ENCODE peak calls at places on chromosomes 4 and X, in eight cellular contexts. Y is astrocyte, P is MM.1S, U is tibial nerve, G is PC-9, L is psoas muscle, O is GM23338, K is neural progenitor cell. I is an unnamed sample.
A peak's percentile ranks its signal among the peaks of the same experiment; 100 is the strongest.

GRCh38 chrX:19046343-19047215 is 62.7 kb upstream of the PHKA2 start:
- DNase-seq in Y (peak; percentile 31), P (no peak), U (no peak), G (peak; percentile 6), L (no peak), O (no peak), K (no peak), I (no peak)

GRCh38 chrX:96383428-96383827 is 301.2 kb upstream of the DIAPH2 start:
- DNase-seq in Y (no peak), P (no peak), U (no peak), G (no peak), L (no peak), O (no peak), K (no peak), I (no peak)

GRCh38 chr4:38568768-38569167 is 95.2 kb upstream of the KLF3 start:
- DNase-seq in Y (no peak), P (no peak), U (no peak), G (no peak), L (no peak), O (no peak), K (no peak), I (no peak)

GRCh38 chrX:45011597-45011996 is 138.6 kb downstream of the KDM6A start:
- DNase-seq in Y (no peak), P (no peak), U (no peak), G (no peak), L (no peak), O (no peak), K (no peak), I (no peak)

GRCh38 chr4:134057356-134057755 is 144.2 kb downstream of the PABPC4L start:
- DNase-seq in Y (no peak), P (no peak), U (no peak), G (no peak), L (no peak), O (no peak), K (no peak), I (no peak)

GRCh38 chr4:31104596-31104995 is 384.4 kb downstream of the PCDH7 start:
- DNase-seq in Y (peak; percentile 16), P (no peak), U (no peak), G (no peak), L (no peak), O (no peak), K (no peak), I (no peak)

GRCh38 chrX:105820247-105820646 is 2.1 kb upstream of the NRK start:
- DNase-seq in Y (no peak), P (no peak), U (no peak), G (no peak), L (no peak), O (peak; percentile 9), K (peak; percentile 40), I (no peak)

GRCh38 chrX:153352858-153353257 is 18.9 kb downstream of the ZNF275 start:
- DNase-seq in Y (no peak), P (no peak), U (no peak), G (no peak), L (no peak), O (no peak), K (no peak), I (no peak)

GRCh38 chr4:185896832-185897475 is 85.0 kb upstream of the SORBS2 start:
- DNase-seq in Y (no peak), P (no peak), U (no peak), G (peak; percentile 88), L (no peak), O (no peak), K (no peak), I (no peak)

GRCh38 chrX:76555816-76556215 is 128.3 kb downstream of the MAGEE1 start:
- DNase-seq in Y (no peak), P (peak; percentile 73), U (no peak), G (peak; percentile 4), L (no peak), O (peak; percentile 70), K (peak; percentile 78), I (no peak)

GRCh38 chr4:176363072-176363471 is 43.3 kb downstream of the SPCS3 start:
- DNase-seq in Y (peak; percentile 18), P (peak; percentile 43), U (no peak), G (no peak), L (no peak), O (no peak), K (no peak), I (no peak)

GRCh38 chr4:123453006-123453685 is 56.6 kb downstream of the SPRY1 start:
- DNase-seq in Y (peak; percentile 76), P (no peak), U (no peak), G (no peak), L (no peak), O (no peak), K (peak; percentile 4), I (no peak)

GRCh38 chr4:78806943-78807458 is 30.9 kb downstream of the BMP2K start:
- DNase-seq in Y (no peak), P (no peak), U (no peak), G (no peak), L (no peak), O (no peak), K (no peak), I (no peak)

GRCh38 chrX:125205084-125205917 is 114.4 kb upstream of the TEX13C start:
- DNase-seq in Y (no peak), P (no peak), U (no peak), G (no peak), L (peak; percentile 78), O (peak; percentile 78), K (peak; percentile 78), I (no peak)

GRCh38 chr4:147916351-147916750 is 184.5 kb downstream of the ARHGAP10 start:
- DNase-seq in Y (peak; percentile 49), P (no peak), U (no peak), G (no peak), L (no peak), O (no peak), K (no peak), I (no peak)

GRCh38 chrX:68705986-68706385 is 58.5 kb downstream of the STARD8 start:
- DNase-seq in Y (no peak), P (no peak), U (no peak), G (no peak), L (peak; percentile 76), O (no peak), K (no peak), I (no peak)

GRCh38 chrX:68714856-68715255 is 67.4 kb downstream of the STARD8 start:
- DNase-seq in Y (no peak), P (no peak), U (no peak), G (no peak), L (peak; percentile 22), O (no peak), K (no peak), I (no peak)

GRCh38 chrX:68708503-68709290 is 61.2 kb downstream of the STARD8 start:
- DNase-seq in Y (peak; percentile 11), P (no peak), U (no peak), G (no peak), L (peak; percentile 11), O (peak; percentile 76), K (peak; percentile 52), I (no peak)

GRCh38 chrX:68711845-68712244 is 64.4 kb downstream of the STARD8 start:
- DNase-seq in Y (no peak), P (no peak), U (no peak), G (no peak), L (peak; percentile 37), O (no peak), K (no peak), I (no peak)

DNA sequence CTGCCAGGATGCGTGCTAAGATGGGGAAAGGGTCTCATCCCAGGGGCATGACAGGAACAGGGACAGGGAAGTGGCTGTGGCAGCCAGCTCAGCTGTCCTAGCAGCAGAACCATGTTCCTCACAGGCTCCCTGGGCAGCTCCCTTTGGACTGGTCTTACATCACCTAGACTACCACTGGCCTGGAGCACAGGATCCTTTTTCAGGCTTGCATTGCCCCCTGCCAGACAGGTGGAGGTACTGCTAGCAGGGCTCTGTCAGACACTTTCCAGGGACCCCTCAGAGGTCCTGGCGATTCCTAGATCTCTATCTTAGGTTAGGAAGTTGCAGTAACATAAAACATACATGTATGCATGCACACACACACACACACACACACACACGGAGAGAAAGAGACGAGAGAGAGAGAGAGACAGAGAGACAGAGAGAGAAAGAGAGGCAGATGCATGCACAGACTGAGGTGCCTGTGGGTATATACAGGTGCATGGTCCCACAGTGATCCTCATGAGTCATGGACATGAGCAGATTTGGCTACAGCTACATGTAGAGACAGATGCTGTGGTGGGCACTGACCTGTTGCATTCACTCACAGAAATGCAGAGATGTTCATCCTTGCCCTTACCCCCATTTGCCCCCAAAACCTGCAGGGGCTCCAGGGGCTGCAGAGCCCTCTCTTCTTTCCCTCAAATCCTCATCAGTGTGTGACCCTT is 63.6 kb downstream of the STARD8 start:
- DNase-seq in Y (peak; percentile 18), P (no peak), U (peak; percentile 28), G (peak; percentile 52), L (peak; percentile 61), O (peak; percentile 76), K (peak; percentile 68), I (no peak)
- TF ChIP-seq CTCF in Y (peak; percentile 35), P (peak; percentile 45), U (no peak), G (peak; percentile 80), L (peak; percentile 60), O (peak; percentile 83), K (peak; percentile 66), I (peak; percentile 64)

GRCh38 chrX:113728937-113729336 is 854.9 kb upstream of the HTR2C start:
- DNase-seq in Y (no peak), P (no peak), U (no peak), G (no peak), L (no peak), O (no peak), K (no peak), I (no peak)

GRCh38 chrX:113726898-113727297 is 857.0 kb upstream of the HTR2C start:
- DNase-seq in Y (no peak), P (no peak), U (no peak), G (no peak), L (no peak), O (no peak), K (no peak), I (no peak)

GRCh38 chrX:113726009-113726408 is 857.9 kb upstream of the HTR2C start:
- DNase-seq in Y (no peak), P (no peak), U (no peak), G (no peak), L (no peak), O (no peak), K (no peak), I (no peak)

GRCh38 chrX:113726466-113726865 is 857.4 kb upstream of the HTR2C start:
- DNase-seq in Y (no peak), P (no peak), U (no peak), G (no peak), L (no peak), O (no peak), K (no peak), I (no peak)
- H3K27me3 ChIP-seq in Y (no peaks in the 10 kb centered on the region), P (no peaks in the 10 kb centered on the region), U (no peaks in the 10 kb centered on the region), G (no peaks in the 10 kb centered on the region), L (no peaks in the 10 kb centered on the region), O (no peaks in the 10 kb centered on the region), K (no peaks in the 10 kb centered on the region), I (no peaks in the 10 kb centered on the region)

DNA sequence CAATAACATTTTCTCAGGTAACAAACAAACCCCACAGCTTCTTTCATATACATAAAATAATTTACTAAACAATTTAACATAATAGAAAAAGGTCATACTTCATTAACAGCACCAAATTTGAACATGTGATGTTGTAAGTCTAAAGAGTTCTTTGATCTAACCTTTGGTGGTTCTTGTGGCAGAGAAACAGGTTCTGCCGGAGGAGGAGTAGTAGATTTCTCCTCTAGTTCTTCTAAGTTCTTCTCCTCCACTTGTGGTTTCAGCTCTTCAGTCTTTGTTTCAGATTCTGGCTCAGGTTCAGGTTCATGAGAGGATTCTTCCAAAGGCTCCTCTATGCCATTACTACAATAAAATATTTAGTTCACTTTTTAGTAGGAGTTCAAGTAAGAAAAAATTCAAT is 18.3 kb downstream of the G3BP2 start:
- DNase-seq in Y (no peak), P (no peak), U (no peak), G (no peak), L (no peak), O (no peak), K (no peak), I (no peak)
- H3K36me3 ChIP-seq in Y (peaks cover 46% of the 10 kb centered on the region), P (peaks cover 15% of the 10 kb centered on the region), U (peaks cover 5% of the 10 kb centered on the region), G (peaks cover 26% of the 10 kb centered on the region), L (peaks cover 2% of the 10 kb centered on the region), O (peaks cover 84% of the 10 kb centered on the region), K (peaks cover 58% of the 10 kb centered on the region), I (peaks cover 3% of the 10 kb centered on the region)

GRCh38 chr4:187993827-187994226 is 1.7 kb upstream of the ZFP42 start:
- DNase-seq in Y (no peak), P (no peak), U (no peak), G (peak; percentile 32), L (no peak), O (peak; percentile 87), K (peak; percentile 58), I (no peak)
- TF ChIP-seq CTCF in Y (no peak), P (peak; percentile 11), U (no peak), G (peak; percentile 57), L (no peak), O (peak; percentile 75), K (peak; percentile 61), I (no peak)

I was measured in BJ.